ENCODE peak calls at places on chromosome 3, in five cellular contexts. One of them, this sample, is unnamed.

GRCh38 chr3:135097276-135097946 is 302.4 kb downstream of the EPHB1 start:
- DNase-seq in heart left ventricle: no peak
- DNase-seq in spleen: no peak
- DNase-seq in foreskin fibroblast: no peak
- DNase-seq in HFF-Myc: no peak
- DNase-seq in this sample: no peak

GRCh38 chr3:72625616-72626337 is 222.5 kb downstream of the SHQ1 start:
- DNase-seq in spleen: no peak
- DNase-seq in HFF-Myc: no peak
- DNase-seq in foreskin fibroblast: peak
- DNase-seq in heart left ventricle: no peak
- DNase-seq in this sample: no peak

GRCh38 chr3:157122116-157122515 is 37.8 kb downstream of the CCNL1 start:
- DNase-seq in foreskin fibroblast: peak
- DNase-seq in HFF-Myc: peak
- DNase-seq in spleen: no peak
- DNase-seq in heart left ventricle: no peak
- DNase-seq in this sample: peak

GRCh38 chr3:38647217-38647970 is 2.1 kb downstream of the SCN5A start:
- DNase-seq in heart left ventricle: no peak
- DNase-seq in HFF-Myc: no peak
- DNase-seq in spleen: no peak
- DNase-seq in foreskin fibroblast: no peak
- DNase-seq in this sample: no peak

GRCh38 chr3:122967376-122968164 is 60.0 kb downstream of the SEMA5B start:
- DNase-seq in spleen: no peak
- DNase-seq in HFF-Myc: no peak
- DNase-seq in heart left ventricle: no peak
- DNase-seq in foreskin fibroblast: no peak
- DNase-seq in this sample: no peak

GRCh38 chr3:112463250-112463649 is 36.0 kb downstream of the BTLA start:
- DNase-seq in HFF-Myc: no peak
- DNase-seq in heart left ventricle: no peak
- DNase-seq in foreskin fibroblast: no peak
- DNase-seq in spleen: no peak
- DNase-seq in this sample: no peak

GRCh38 chr3:62246094-62246493 is 127.3 kb downstream of the FEZF2 start:
- DNase-seq in foreskin fibroblast: no peak
- DNase-seq in spleen: no peak
- DNase-seq in heart left ventricle: no peak
- DNase-seq in HFF-Myc: no peak
- DNase-seq in this sample: no peak

GRCh38 chr3:185732782-185733181 is 92.1 kb downstream of the IGF2BP2 start:
- DNase-seq in HFF-Myc: peak
- DNase-seq in heart left ventricle: no peak
- DNase-seq in foreskin fibroblast: peak
- DNase-seq in spleen: no peak
- DNase-seq in this sample: peak

GRCh38 chr3:33687406-33688010 is 30.5 kb downstream of the CLASP2 start:
- DNase-seq in heart left ventricle: no peak
- DNase-seq in HFF-Myc: no peak
- DNase-seq in spleen: no peak
- DNase-seq in foreskin fibroblast: peak
- DNase-seq in this sample: peak

GRCh38 chr3:145070795-145071194 is 1090.2 kb downstream of the PLOD2 start:
- DNase-seq in foreskin fibroblast: no peak
- DNase-seq in spleen: no peak
- DNase-seq in heart left ventricle: no peak
- DNase-seq in HFF-Myc: no peak
- DNase-seq in this sample: no peak

GRCh38 chr3:141104151-141104741 is 53.1 kb downstream of the SPSB4 start:
- DNase-seq in spleen: no peak
- DNase-seq in heart left ventricle: no peak
- DNase-seq in HFF-Myc: no peak
- DNase-seq in foreskin fibroblast: no peak
- DNase-seq in this sample: no peak

GRCh38 chr3:194057570-194058188 is 78.3 kb upstream of the HES1 start:
- DNase-seq in foreskin fibroblast: no peak
- DNase-seq in spleen: no peak
- DNase-seq in HFF-Myc: no peak
- DNase-seq in heart left ventricle: no peak
- DNase-seq in this sample: no peak

GRCh38 chr3:37287776-37288175 is 113.4 kb upstream of the LRRFIP2 start:
- DNase-seq in HFF-Myc: no peak
- DNase-seq in spleen: no peak
- DNase-seq in foreskin fibroblast: no peak
- DNase-seq in heart left ventricle: no peak
- DNase-seq in this sample: no peak

GRCh38 chr3:24683511-24684384 is 189.1 kb upstream of the THRB start:
- DNase-seq in heart left ventricle: no peak
- DNase-seq in HFF-Myc: peak
- DNase-seq in spleen: no peak
- DNase-seq in foreskin fibroblast: peak
- DNase-seq in this sample: peak

GRCh38 chr3:189304465-189305341 is 132.9 kb downstream of the TPRG1 start:
- DNase-seq in heart left ventricle: no peak
- DNase-seq in foreskin fibroblast: no peak
- DNase-seq in HFF-Myc: no peak
- DNase-seq in spleen: no peak
- DNase-seq in this sample: no peak

GRCh38 chr3:45224824-45225464 is 1.1 kb downstream of the TMEM158 start:
- DNase-seq in spleen: peak
- DNase-seq in foreskin fibroblast: peak
- DNase-seq in heart left ventricle: peak
- DNase-seq in HFF-Myc: no peak
- DNase-seq in this sample: peak
- TF ChIP-seq CTCF in spleen: peak
- TF ChIP-seq CTCF in foreskin fibroblast: peak
- TF ChIP-seq CTCF in heart left ventricle: peak
- TF ChIP-seq CTCF in HFF-Myc: peak
- TF ChIP-seq CTCF in this sample: peak

GRCh38 chr3:114527036-114527644 is 233.3 kb downstream of the TIGIT start:
- DNase-seq in spleen: no peak
- DNase-seq in foreskin fibroblast: peak
- DNase-seq in heart left ventricle: no peak
- DNase-seq in HFF-Myc: no peak
- DNase-seq in this sample: no peak
- TF ChIP-seq CTCF in spleen: no peak
- TF ChIP-seq CTCF in foreskin fibroblast: peak
- TF ChIP-seq CTCF in heart left ventricle: peak
- TF ChIP-seq CTCF in HFF-Myc: peak
- TF ChIP-seq CTCF in this sample: peak

DNA sequence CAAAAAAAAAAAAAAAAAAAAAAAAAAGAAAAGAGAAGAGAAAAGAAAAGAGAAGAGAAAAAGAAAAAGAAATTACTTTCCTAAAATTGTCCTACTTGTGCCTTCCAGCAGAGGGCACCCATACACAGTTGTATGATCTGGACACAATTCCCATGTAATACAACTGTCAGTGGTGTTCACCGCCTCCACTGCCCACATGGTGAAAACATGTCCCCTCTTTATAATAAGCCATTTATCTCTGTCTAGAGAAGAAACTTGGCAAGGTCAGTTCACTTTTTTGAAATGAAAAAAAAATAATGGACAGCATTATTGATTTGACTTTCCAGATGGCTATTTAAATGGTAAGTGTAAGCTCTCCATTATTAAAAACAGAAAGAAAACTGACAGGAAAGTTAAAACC is 459.4 kb downstream of the GBE1 start:
- DNase-seq in HFF-Myc: peak
- DNase-seq in foreskin fibroblast: peak
- DNase-seq in spleen: no peak
- DNase-seq in heart left ventricle: peak
- DNase-seq in this sample: peak
- TF ChIP-seq CTCF in HFF-Myc: peak
- TF ChIP-seq CTCF in foreskin fibroblast: peak
- TF ChIP-seq CTCF in spleen: peak
- TF ChIP-seq CTCF in heart left ventricle: peak
- TF ChIP-seq CTCF in this sample: peak

GRCh38 chr3:81005992-81006391 is 755.5 kb downstream of the GBE1 start:
- DNase-seq in HFF-Myc: no peak
- DNase-seq in foreskin fibroblast: no peak
- DNase-seq in heart left ventricle: no peak
- DNase-seq in spleen: no peak
- DNase-seq in this sample: no peak
- TF ChIP-seq CTCF in HFF-Myc: no peak
- TF ChIP-seq CTCF in foreskin fibroblast: no peak
- TF ChIP-seq CTCF in heart left ventricle: no peak
- TF ChIP-seq CTCF in spleen: no peak
- TF ChIP-seq CTCF in this sample: no peak

DNA sequence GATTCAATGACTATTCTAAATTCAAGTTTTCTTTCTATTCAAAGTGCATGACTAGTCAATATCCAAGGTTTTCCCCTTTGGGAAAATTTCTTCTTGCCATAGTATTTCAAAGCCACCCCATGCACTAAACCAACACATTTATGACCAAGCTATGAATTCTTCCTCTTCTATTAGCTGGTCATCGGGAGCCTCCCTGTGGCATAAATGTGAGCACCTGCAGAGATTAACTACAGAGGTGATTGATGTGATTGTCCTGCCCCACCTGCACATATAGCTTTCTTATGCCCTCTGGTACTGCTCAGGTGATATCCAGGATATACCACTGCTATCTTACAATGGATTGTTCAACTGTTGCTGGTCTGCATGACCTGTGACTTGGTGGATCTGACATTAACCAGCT is 694.9 kb downstream of the ZBBX start:
- DNase-seq in foreskin fibroblast: no peak
- DNase-seq in HFF-Myc: no peak
- DNase-seq in spleen: no peak
- DNase-seq in heart left ventricle: no peak
- DNase-seq in this sample: no peak
- TF ChIP-seq CTCF in foreskin fibroblast: no peak
- TF ChIP-seq CTCF in HFF-Myc: no peak
- TF ChIP-seq CTCF in spleen: no peak
- TF ChIP-seq CTCF in heart left ventricle: no peak
- TF ChIP-seq CTCF in this sample: no peak

GRCh38 chr3:54087581-54088410 is 34.6 kb upstream of the CACNA2D3 start:
- DNase-seq in spleen: no peak
- DNase-seq in foreskin fibroblast: no peak
- DNase-seq in heart left ventricle: no peak
- DNase-seq in HFF-Myc: no peak
- DNase-seq in this sample: no peak
- TF ChIP-seq CTCF in spleen: no peak
- TF ChIP-seq CTCF in foreskin fibroblast: no peak
- TF ChIP-seq CTCF in heart left ventricle: no peak
- TF ChIP-seq CTCF in HFF-Myc: no peak
- TF ChIP-seq CTCF in this sample: no peak